ENCODE peak calls at places on chromosome 15, in four cellular contexts. One of them, this sample, is unnamed.

GRCh38 chr15:68311859-68312557 is 34.5 kb downstream of the FEM1B start:
- DNase-seq in EH: no peak
- DNase-seq in stimulated activated CD8-positive, alpha-beta memory T cell treated with anti-CD3 and anti-CD28 coated beads, Interleukin-15, amount 100 ng/mL, for 1 hour: no peak
- DNase-seq in aorta: no peak
- DNase-seq in this sample: no peak

GRCh38 chr15:42385206-42385979 is 26.1 kb downstream of the CAPN3 start:
- DNase-seq in EH: peak; percentile 62
- DNase-seq in stimulated activated CD8-positive, alpha-beta memory T cell treated with anti-CD3 and anti-CD28 coated beads, Interleukin-15, amount 100 ng/mL, for 1 hour: no peak
- DNase-seq in aorta: no peak
- DNase-seq in this sample: peak; percentile 35

GRCh38 chr15:56732135-56732880 is 1.0 kb downstream of the ZNF280D start:
- DNase-seq in EH: peak; percentile 67
- DNase-seq in aorta: no peak
- DNase-seq in stimulated activated CD8-positive, alpha-beta memory T cell treated with anti-CD3 and anti-CD28 coated beads, Interleukin-15, amount 100 ng/mL, for 1 hour: no peak
- DNase-seq in this sample: peak; percentile 32

GRCh38 chr15:39118510-39118909 is 462.4 kb upstream of the THBS1 start:
- DNase-seq in EH: peak; percentile 94
- DNase-seq in aorta: no peak
- DNase-seq in stimulated activated CD8-positive, alpha-beta memory T cell treated with anti-CD3 and anti-CD28 coated beads, Interleukin-15, amount 100 ng/mL, for 1 hour: no peak
- DNase-seq in this sample: peak; percentile 83

GRCh38 chr15:75348563-75349350 is 1.9 kb downstream of the NEIL1 start:
- DNase-seq in EH: peak; percentile 31
- DNase-seq in stimulated activated CD8-positive, alpha-beta memory T cell treated with anti-CD3 and anti-CD28 coated beads, Interleukin-15, amount 100 ng/mL, for 1 hour: no peak
- DNase-seq in aorta: no peak
- DNase-seq in this sample: no peak

GRCh38 chr15:30926161-30926560 is 22.4 kb downstream of the FAN1 start:
- DNase-seq in stimulated activated CD8-positive, alpha-beta memory T cell treated with anti-CD3 and anti-CD28 coated beads, Interleukin-15, amount 100 ng/mL, for 1 hour: no peak
- DNase-seq in aorta: no peak
- DNase-seq in EH: no peak
- DNase-seq in this sample: no peak

GRCh38 chr15:92392462-92392861 is 1.2 kb upstream of the ST8SIA2 start:
- DNase-seq in EH: no peak
- DNase-seq in aorta: no peak
- DNase-seq in stimulated activated CD8-positive, alpha-beta memory T cell treated with anti-CD3 and anti-CD28 coated beads, Interleukin-15, amount 100 ng/mL, for 1 hour: no peak
- DNase-seq in this sample: no peak

GRCh38 chr15:80977627-80978036 is 12.0 kb downstream of the MESD start:
- DNase-seq in aorta: peak; percentile 70
- DNase-seq in EH: peak; percentile 59
- DNase-seq in stimulated activated CD8-positive, alpha-beta memory T cell treated with anti-CD3 and anti-CD28 coated beads, Interleukin-15, amount 100 ng/mL, for 1 hour: no peak
- DNase-seq in this sample: peak; percentile 47

GRCh38 chr15:101255615-101256350 is 3.9 kb upstream of the CHSY1 start:
- DNase-seq in aorta: no peak
- DNase-seq in stimulated activated CD8-positive, alpha-beta memory T cell treated with anti-CD3 and anti-CD28 coated beads, Interleukin-15, amount 100 ng/mL, for 1 hour: no peak
- DNase-seq in EH: peak; percentile 36
- DNase-seq in this sample: no peak

GRCh38 chr15:77944002-77944867 is 133.3 kb downstream of the TBC1D2B start:
- DNase-seq in EH: peak; percentile 81
- DNase-seq in aorta: peak; percentile 92
- DNase-seq in stimulated activated CD8-positive, alpha-beta memory T cell treated with anti-CD3 and anti-CD28 coated beads, Interleukin-15, amount 100 ng/mL, for 1 hour: no peak
- DNase-seq in this sample: peak; percentile 52

GRCh38 chr15:94671845-94672524 is 440.6 kb downstream of the MCTP2 start:
- DNase-seq in stimulated activated CD8-positive, alpha-beta memory T cell treated with anti-CD3 and anti-CD28 coated beads, Interleukin-15, amount 100 ng/mL, for 1 hour: no peak
- DNase-seq in EH: no peak
- DNase-seq in aorta: no peak
- DNase-seq in this sample: no peak

GRCh38 chr15:85010472-85011209 is 29.0 kb downstream of the PDE8A start:
- DNase-seq in stimulated activated CD8-positive, alpha-beta memory T cell treated with anti-CD3 and anti-CD28 coated beads, Interleukin-15, amount 100 ng/mL, for 1 hour: no peak
- DNase-seq in EH: peak; percentile 34
- DNase-seq in aorta: no peak
- DNase-seq in this sample: no peak

GRCh38 chr15:69818529-69818928 is 279.2 kb downstream of the TLE3 start:
- DNase-seq in aorta: no peak
- DNase-seq in stimulated activated CD8-positive, alpha-beta memory T cell treated with anti-CD3 and anti-CD28 coated beads, Interleukin-15, amount 100 ng/mL, for 1 hour: no peak
- DNase-seq in EH: no peak
- DNase-seq in this sample: no peak

GRCh38 chr15:60003243-60004018 is 680 bp upstream of the FOXB1 start:
- DNase-seq in aorta: no peak
- DNase-seq in stimulated activated CD8-positive, alpha-beta memory T cell treated with anti-CD3 and anti-CD28 coated beads, Interleukin-15, amount 100 ng/mL, for 1 hour: no peak
- DNase-seq in EH: no peak
- DNase-seq in this sample: no peak

GRCh38 chr15:35173444-35174118 is 88.5 kb upstream of the NANOGP8 start:
- DNase-seq in aorta: no peak
- DNase-seq in EH: peak; percentile 61
- DNase-seq in stimulated activated CD8-positive, alpha-beta memory T cell treated with anti-CD3 and anti-CD28 coated beads, Interleukin-15, amount 100 ng/mL, for 1 hour: no peak
- DNase-seq in this sample: peak; percentile 46

GRCh38 chr15:67303490-67304363 is 49.1 kb downstream of the IQCH start:
- DNase-seq in EH: peak; percentile 47
- DNase-seq in aorta: no peak
- DNase-seq in stimulated activated CD8-positive, alpha-beta memory T cell treated with anti-CD3 and anti-CD28 coated beads, Interleukin-15, amount 100 ng/mL, for 1 hour: no peak
- DNase-seq in this sample: peak; percentile 51

GRCh38 chr15:31554261-31554660 is 227.6 kb downstream of the KLF13 start:
- DNase-seq in EH: peak; percentile 86
- DNase-seq in aorta: peak; percentile 85
- DNase-seq in stimulated activated CD8-positive, alpha-beta memory T cell treated with anti-CD3 and anti-CD28 coated beads, Interleukin-15, amount 100 ng/mL, for 1 hour: no peak
- DNase-seq in this sample: no peak